ENCODE peak calls at places on chromosome 22, in six cellular contexts. Z, V, H, E, G and U are unnamed samples.

GRCh38 chr22:43401233-43401632 is 10.6 kb upstream of the MPPED1 start:
- DNase-seq in Z (no peak), V (no peak), H (no peak), E (no peak), G (no peak), U (no peak)

GRCh38 chr22:26593763-26594162 is 3.8 kb upstream of the TPST2 start:
- DNase-seq in Z (no peak), V (no peak), H (no peak), E (no peak), G (no peak), U (no peak)

GRCh38 chr22:26429458-26430238 is 588 bp downstream of the ASPHD2 start:
- DNase-seq in Z (no peak), V (no peak), H (no peak), E (no peak), G (peak), U (no peak)

GRCh38 chr22:50071432-50072166 is 13.5 kb upstream of the TTLL8 start:
- DNase-seq in Z (no peak), V (no peak), H (no peak), E (no peak), G (no peak), U (no peak)

GRCh38 chr22:35622132-35622913 is 5.2 kb upstream of the MB start:
- DNase-seq in Z (no peak), V (peak), H (no peak), E (peak), G (no peak), U (no peak)

GRCh38 chr22:29654420-29654819 is 51.0 kb downstream of the NF2 start:
- DNase-seq in Z (no peak), V (no peak), H (no peak), E (no peak), G (peak), U (no peak)

GRCh38 chr22:49052023-49052538 is 775.6 kb downstream of the BRD1 start:
- DNase-seq in Z (no peak), V (peak), H (no peak), E (no peak), G (no peak), U (no peak)

GRCh38 chr22:36413022-36413770 is 25.4 kb upstream of the MYH9 start:
- DNase-seq in Z (no peak), V (no peak), H (peak), E (no peak), G (peak), U (peak)

GRCh38 chr22:22720724-22721261 is 76.4 kb downstream of the GGTLC2 start:
- DNase-seq in Z (no peak), V (no peak), H (no peak), E (no peak), G (peak), U (no peak)

GRCh38 chr22:38718414-38718813 is 12.7 kb downstream of the GTPBP1 start:
- DNase-seq in Z (no peak), V (no peak), H (peak), E (no peak), G (peak), U (peak)

GRCh38 chr22:40196628-40197027 is 18.9 kb downstream of the TNRC6B start:
- DNase-seq in Z (no peak), V (no peak), H (peak), E (no peak), G (no peak), U (peak)

GRCh38 chr22:35191412-35191811 is 65.9 kb upstream of the HMGXB4 start:
- DNase-seq in Z (no peak), V (no peak), H (peak), E (no peak), G (no peak), U (peak)

GRCh38 chr22:17946691-17947367 is 77.5 kb downstream of the MICAL3 start:
- DNase-seq in Z (no peak), V (no peak), H (no peak), E (no peak), G (no peak), U (no peak)

GRCh38 chr22:27329471-27329870 is 472.1 kb downstream of the MN1 start:
- DNase-seq in Z (no peak), V (peak), H (no peak), E (peak), G (no peak), U (no peak)

GRCh38 chr22:41974691-41975290 is 5.5 kb downstream of the SEPTIN3 start:
- DNase-seq in Z (no peak), V (no peak), H (no peak), E (no peak), G (peak), U (no peak)

GRCh38 chr22:28034760-28035401 is 115.8 kb upstream of the PITPNB start:
- DNase-seq in Z (no peak), V (no peak), H (peak), E (no peak), G (no peak), U (peak)

GRCh38 chr22:43921361-43921760 is 2.2 kb upstream of the PNPLA3 start:
- DNase-seq in Z (no peak), V (no peak), H (peak), E (no peak), G (peak), U (peak)

GRCh38 chr22:50002791-50003190 is 9.8 kb downstream of the IL17REL start:
- DNase-seq in Z (no peak), V (no peak), H (peak), E (no peak), G (no peak), U (peak)

GRCh38 chr22:34308101-34308500 is 387.8 kb upstream of the LARGE1 start:
- DNase-seq in Z (no peak), V (no peak), H (no peak), E (no peak), G (no peak), U (no peak)

GRCh38 chr22:39675907-39676306 is 105.4 kb downstream of the CACNA1I start:
- DNase-seq in Z (no peak), V (no peak), H (no peak), E (no peak), G (no peak), U (no peak)

GRCh38 chr22:36375071-36375980 is 12.4 kb downstream of the MYH9 start:
- DNase-seq in Z (no peak), V (no peak), H (peak), E (no peak), G (no peak), U (no peak)

GRCh38 chr22:18000441-18001039 is 23.8 kb downstream of the MICAL3 start:
- DNase-seq in Z (peak), V (no peak), H (no peak), E (peak), G (no peak), U (peak)

GRCh38 chr22:42700355-42700754 is 20.3 kb downstream of the A4GALT start:
- DNase-seq in Z (no peak), V (no peak), H (no peak), E (no peak), G (no peak), U (no peak)

GRCh38 chr22:29636751-29637150 is 33.3 kb downstream of the NF2 start:
- DNase-seq in Z (no peak), V (no peak), H (no peak), E (no peak), G (no peak), U (no peak)

GRCh38 chr22:39084666-39085065 is 7.6 kb downstream of the APOBEC3G start:
- DNase-seq in Z (no peak), V (no peak), H (no peak), E (no peak), G (no peak), U (no peak)

GRCh38 chr22:32951807-32952153 is 106.4 kb downstream of the SYN3 start:
- DNase-seq in Z (no peak), V (no peak), H (no peak), E (no peak), G (no peak), U (no peak)

GRCh38 chr22:39494471-39495120 is 7.5 kb upstream of the MIEF1 start:
- DNase-seq in Z (no peak), V (no peak), H (peak), E (no peak), G (peak), U (peak)

GRCh38 chr22:25419247-25420113 is 145.0 kb upstream of the GRK3 start:
- DNase-seq in Z (no peak), V (no peak), H (peak), E (no peak), G (peak), U (peak)

GRCh38 chr22:25853902-25854301 is 111.9 kb downstream of the MYO18B start:
- DNase-seq in Z (no peak), V (no peak), H (no peak), E (no peak), G (no peak), U (no peak)

GRCh38 chr22:46390652-46391301 is 55.3 kb downstream of the TRMU start:
- DNase-seq in Z (no peak), V (no peak), H (peak), E (no peak), G (peak), U (no peak)

GRCh38 chr22:25637672-25638071 is 73.2 kb downstream of the GRK3 start:
- DNase-seq in Z (no peak), V (no peak), H (no peak), E (no peak), G (no peak), U (no peak)

GRCh38 chr22:22931557-22932270 is 44.1 kb downstream of the IGLL5 start:
- DNase-seq in Z (no peak), V (no peak), H (no peak), E (no peak), G (no peak), U (no peak)

GRCh38 chr22:27780161-27780575 is 21.4 kb downstream of the MN1 start:
- DNase-seq in Z (no peak), V (peak), H (no peak), E (no peak), G (no peak), U (no peak)

GRCh38 chr22:36371920-36372319 is 15.8 kb downstream of the MYH9 start:
- DNase-seq in Z (no peak), V (no peak), H (peak), E (no peak), G (no peak), U (no peak)

GRCh38 chr22:23438216-23438615 is 141.9 kb downstream of the IGLL1 start:
- DNase-seq in Z (no peak), V (no peak), H (no peak), E (peak), G (no peak), U (no peak)

GRCh38 chr22:36422287-36423014 is 34.7 kb upstream of the MYH9 start:
- DNase-seq in Z (no peak), V (no peak), H (no peak), E (no peak), G (no peak), U (no peak)

GRCh38 chr22:42621505-42622002 is 6.9 kb upstream of the POLDIP3 start:
- DNase-seq in Z (peak), V (peak), H (peak), E (peak), G (peak), U (peak)

GRCh38 chr22:21726650-21727049 is 8.9 kb downstream of the YPEL1 start:
- DNase-seq in Z (no peak), V (peak), H (no peak), E (peak), G (peak), U (peak)

DNA sequence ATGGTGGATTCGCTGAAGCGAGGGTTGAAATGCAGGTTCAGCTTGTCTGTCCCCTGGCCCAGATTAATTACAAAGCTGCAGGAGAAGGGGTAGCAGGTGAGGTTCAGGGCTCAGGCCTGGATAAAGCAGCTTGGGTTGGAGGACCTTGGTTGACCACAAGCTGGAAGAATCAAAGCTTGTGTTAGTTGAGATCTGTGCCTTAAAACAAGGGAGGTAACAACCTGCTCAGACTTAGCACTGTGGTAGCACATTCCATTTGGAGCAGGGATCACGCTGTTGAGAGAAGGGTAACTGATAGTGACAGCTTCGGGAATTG is 9.3 kb downstream of the LGALS2 start:
- DNase-seq in Z (no peak), V (peak), H (no peak), E (no peak), G (no peak), U (no peak)
- H3K4me2 ChIP-seq in Z (no peak), V (no peak), H (no peak), E (no peak), G (no peak), U (no peak)

DNA sequence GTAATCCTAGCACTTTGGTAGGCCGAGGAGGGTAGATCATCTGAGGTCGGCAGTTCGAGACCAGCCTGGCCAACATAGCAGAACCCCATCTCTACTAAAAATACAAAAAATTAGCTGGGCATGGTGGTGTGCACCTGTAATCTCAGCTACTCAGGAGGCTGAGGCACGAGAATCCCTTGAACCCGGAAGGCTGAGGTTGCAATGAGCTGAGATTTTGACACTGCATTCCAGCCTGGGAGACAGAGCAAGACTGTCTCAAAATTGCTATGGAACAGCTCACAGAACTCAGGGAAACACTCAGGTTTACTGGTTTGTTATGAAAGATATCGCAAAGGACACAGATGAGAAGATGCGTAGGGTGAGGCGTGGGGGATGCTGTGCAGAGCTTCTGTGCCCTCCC is 2.7 kb downstream of the FAM118A start:
- DNase-seq in Z (no peak), V (no peak), H (no peak), E (no peak), G (peak), U (no peak)
- H4K91ac ChIP-seq in Z (no peak), V (no peak), H (no peak), E (no peak), G (no peak), U (no peak)

GRCh38 chr22:31942091-31942490 is 2.2 kb upstream of the YWHAH start:
- DNase-seq in Z (no peak), V (no peak), H (no peak), E (no peak), G (no peak), U (no peak)

GRCh38 chr22:31945478-31945815 is 1.1 kb downstream of the YWHAH start:
- DNase-seq in Z (no peak), V (no peak), H (no peak), E (no peak), G (no peak), U (no peak)

GRCh38 chr22:31943976-31944699 is at the start of gene YWHAH:
- DNase-seq in Z (peak), V (peak), H (peak), E (peak), G (peak), U (peak)

GRCh38 chr22:31944700-31945477 is 554 bp downstream of the YWHAH start:
- DNase-seq in Z (peak), V (no peak), H (no peak), E (peak), G (peak), U (peak)

GRCh38 chr22:31943206-31943975 is 944 bp upstream of the YWHAH start:
- DNase-seq in Z (no peak), V (no peak), H (no peak), E (no peak), G (no peak), U (no peak)
- H3K4ac ChIP-seq in Z (peak), V (no peak), H (peak), E (peak), G (peak), U (peak)

DNA sequence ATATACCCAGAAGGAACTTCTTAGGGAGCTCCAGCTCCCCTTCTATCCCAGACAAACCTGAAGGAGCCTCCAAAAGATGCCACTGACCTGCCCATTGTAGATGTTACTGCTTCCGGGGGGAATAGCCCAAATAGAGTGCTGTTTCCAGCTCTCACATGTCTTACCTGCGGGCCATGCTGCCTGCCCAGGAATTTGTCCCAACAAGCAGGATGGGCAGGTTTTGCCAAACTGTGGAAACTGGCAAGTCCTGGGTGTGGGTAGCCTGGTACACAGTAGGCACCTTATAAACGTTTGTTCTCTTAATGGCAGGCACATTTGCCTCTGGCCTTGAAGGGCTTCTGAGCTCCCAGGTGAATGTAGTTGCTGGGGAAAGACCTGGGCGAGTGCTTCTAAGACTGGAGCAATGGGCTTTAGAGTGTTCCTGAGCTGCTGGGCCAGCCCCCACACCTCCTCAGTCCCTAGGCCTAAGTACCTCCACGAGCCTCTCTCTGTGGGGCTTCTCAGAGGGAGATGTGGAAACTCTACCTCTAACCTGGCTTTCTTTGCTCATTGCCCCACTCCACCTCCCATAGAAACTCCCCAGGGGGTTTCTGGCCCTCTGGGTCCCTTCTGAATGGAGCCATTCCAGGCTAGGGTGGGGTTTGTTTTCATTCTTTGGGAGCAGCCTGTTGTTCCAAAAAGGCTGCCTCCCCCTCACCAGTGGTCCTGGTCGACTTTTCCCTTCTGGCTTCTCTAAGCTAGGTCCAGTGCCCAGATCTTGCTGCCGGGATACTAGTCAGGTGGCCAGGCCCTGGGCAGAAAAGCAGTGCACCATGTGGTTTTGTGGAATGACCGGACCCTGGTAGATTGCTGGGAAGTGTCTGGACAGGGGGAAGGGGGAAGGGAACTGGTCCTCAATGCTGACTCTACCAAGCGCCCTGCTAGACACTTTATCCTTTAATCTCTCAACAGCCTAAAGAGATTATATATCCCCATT is 37.2 kb downstream of the LIMK2 start:
- DNase-seq in Z (no peak), V (no peak), H (no peak), E (no peak), G (peak), U (no peak)
- H3K4me2 ChIP-seq in Z (no peak), V (no peak), H (peak), E (no peak), G (peak), U (peak)

GRCh38 chr22:47739216-47739615 is 976.8 kb downstream of the TBC1D22A start:
- DNase-seq in Z (no peak), V (no peak), H (no peak), E (no peak), G (no peak), U (no peak)

GRCh38 chr22:47739616-47740015 is 977.2 kb downstream of the TBC1D22A start:
- DNase-seq in Z (no peak), V (no peak), H (no peak), E (no peak), G (no peak), U (no peak)

GRCh38 chr22:47734511-47734910 is 972.1 kb downstream of the TBC1D22A start:
- DNase-seq in Z (no peak), V (no peak), H (no peak), E (no peak), G (no peak), U (no peak)

GRCh38 chr22:47738472-47739013 is 976.1 kb downstream of the TBC1D22A start:
- DNase-seq in Z (no peak), V (no peak), H (no peak), E (no peak), G (no peak), U (no peak)

DNA sequence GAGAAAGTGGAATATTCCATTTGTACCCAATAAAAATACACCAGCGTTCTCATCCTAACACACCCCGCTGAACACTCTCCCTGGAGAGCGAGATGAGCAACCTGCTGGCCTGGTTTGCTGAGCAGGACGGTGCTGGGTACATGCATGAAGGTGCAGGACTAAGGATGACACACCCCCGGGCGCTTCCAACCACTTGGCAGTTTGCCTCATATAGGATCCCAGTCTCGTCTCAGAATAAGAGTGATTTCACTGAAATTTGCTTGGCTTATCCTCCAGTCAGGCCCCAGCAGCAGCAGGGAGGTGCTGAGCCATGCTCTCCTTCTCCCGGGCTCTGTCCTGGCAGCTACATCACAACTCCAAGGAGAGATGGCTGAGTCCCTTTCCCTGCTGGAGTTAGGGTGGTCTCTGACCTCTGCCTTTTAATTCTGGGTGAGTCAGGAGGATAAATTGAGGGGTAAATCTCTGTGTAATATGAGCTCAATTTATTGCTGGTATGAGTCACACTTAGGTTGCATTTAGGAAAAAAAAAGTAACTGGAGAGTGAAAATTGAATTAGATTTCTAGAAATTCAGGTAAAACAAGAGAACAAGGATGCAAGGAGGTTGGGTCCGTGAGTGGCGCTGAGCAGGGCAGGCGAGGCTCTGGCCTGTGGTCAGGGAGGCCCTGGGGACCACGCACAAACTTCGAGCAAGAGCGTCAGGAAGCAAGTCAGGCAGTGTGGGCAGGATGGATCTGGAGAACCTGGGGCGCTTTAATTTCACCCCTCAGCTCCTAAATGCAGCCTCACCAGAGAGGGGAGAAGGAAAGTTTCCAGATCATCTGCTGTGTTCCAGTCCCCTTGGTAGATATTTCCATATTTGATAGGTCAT is 974.0 kb downstream of the TBC1D22A start:
- DNase-seq in Z (no peak), V (no peak), H (no peak), E (no peak), G (no peak), U (no peak)
- H4K91ac ChIP-seq in Z (no peak), V (no peak), H (no peak), E (no peak), G (no peak), U (no peak)

GRCh38 chr22:20319745-20320658 is at the start of gene DGCR6L:
- DNase-seq in Z (peak), V (peak), H (peak), E (peak), G (peak), U (peak)
- H3K4ac ChIP-seq in Z (peak), V (no peak), H (peak), E (no peak), G (peak), U (peak)